ENCODE peak calls at places on chromosomes 5 and 9, in four cellular contexts. One of them, this sample, is unnamed.

GRCh38 chr5:140023611-140024191 is 19.4 kb downstream of the NRG2 start:
- DNase-seq in SK-N-SH: no peak
- DNase-seq in K562: no peak
- DNase-seq in HepG2: no peak
- DNase-seq in this sample: no peak

GRCh38 chr9:78745331-78745730 is 448.4 kb downstream of the PSAT1 start:
- DNase-seq in HepG2: no peak
- DNase-seq in SK-N-SH: no peak
- DNase-seq in K562: no peak
- DNase-seq in this sample: peak; percentile 37

GRCh38 chr9:112570731-112571167 is 84.1 kb downstream of the KIAA1958 start:
- DNase-seq in SK-N-SH: no peak
- DNase-seq in HepG2: peak; percentile 89
- DNase-seq in K562: no peak
- DNase-seq in this sample: no peak

GRCh38 chr5:11037941-11038340 is 276.9 kb upstream of the DAP start:
- DNase-seq in HepG2: no peak
- DNase-seq in K562: no peak
- DNase-seq in SK-N-SH: no peak
- DNase-seq in this sample: no peak

GRCh38 chr9:111386386-111386785 is 56.4 kb upstream of the OR2K2 start:
- DNase-seq in SK-N-SH: no peak
- DNase-seq in K562: no peak
- DNase-seq in HepG2: no peak
- DNase-seq in this sample: no peak

GRCh38 chr5:163444526-163444925 is 7.1 kb downstream of the CCNG1 start:
- DNase-seq in SK-N-SH: no peak
- DNase-seq in HepG2: no peak
- DNase-seq in K562: no peak
- DNase-seq in this sample: no peak

GRCh38 chr5:123875444-123876264 is 363.7 kb downstream of the CSNK1G3 start:
- DNase-seq in HepG2: peak; percentile 52
- DNase-seq in K562: no peak
- DNase-seq in SK-N-SH: no peak
- DNase-seq in this sample: no peak

GRCh38 chr9:116504893-116505480 is 182.1 kb upstream of the TRIM32 start:
- DNase-seq in K562: no peak
- DNase-seq in HepG2: peak; percentile 23
- DNase-seq in SK-N-SH: no peak
- DNase-seq in this sample: no peak

GRCh38 chr9:135663451-135663770 is 302 bp downstream of the LCN9 start:
- DNase-seq in SK-N-SH: peak; percentile 14
- DNase-seq in HepG2: no peak
- DNase-seq in K562: no peak
- DNase-seq in this sample: no peak

GRCh38 chr9:72485821-72486605 is 35.4 kb upstream of the TMC1 start:
- DNase-seq in HepG2: no peak
- DNase-seq in SK-N-SH: no peak
- DNase-seq in K562: no peak
- DNase-seq in this sample: peak; percentile 68

GRCh38 chr9:23630488-23630887 is 195.6 kb downstream of the ELAVL2 start:
- DNase-seq in SK-N-SH: no peak
- DNase-seq in HepG2: no peak
- DNase-seq in K562: no peak
- DNase-seq in this sample: no peak

GRCh38 chr9:5392285-5392684 is 45.4 kb downstream of the PLGRKT start:
- DNase-seq in SK-N-SH: no peak
- DNase-seq in HepG2: no peak
- DNase-seq in K562: no peak
- DNase-seq in this sample: peak; percentile 13

GRCh38 chr5:172403191-172403794 is 51.0 kb downstream of the SH3PXD2B start:
- DNase-seq in K562: no peak
- DNase-seq in HepG2: no peak
- DNase-seq in SK-N-SH: no peak
- DNase-seq in this sample: peak; percentile 67

GRCh38 chr9:121989010-121989409 is 104.1 kb downstream of the TTLL11 start:
- DNase-seq in K562: peak; percentile 20
- DNase-seq in SK-N-SH: no peak
- DNase-seq in HepG2: no peak
- DNase-seq in this sample: peak; percentile 39

GRCh38 chr9:107486674-107487520 is 2.7 kb downstream of the KLF4 start:
- DNase-seq in SK-N-SH: no peak
- DNase-seq in K562: no peak
- DNase-seq in HepG2: no peak
- DNase-seq in this sample: no peak

GRCh38 chr5:134594336-134594735 is 38.3 kb downstream of the SAR1B start:
- DNase-seq in SK-N-SH: no peak
- DNase-seq in K562: no peak
- DNase-seq in HepG2: peak; percentile 59
- DNase-seq in this sample: no peak

GRCh38 chr5:153476767-153477166 is 13.7 kb upstream of the GRIA1 start:
- DNase-seq in K562: no peak
- DNase-seq in HepG2: no peak
- DNase-seq in SK-N-SH: no peak
- DNase-seq in this sample: peak; percentile 92

GRCh38 chr9:114588671-114589526 is 1.3 kb downstream of the ATP6V1G1 start:
- DNase-seq in HepG2: no peak
- DNase-seq in K562: peak; percentile 19
- DNase-seq in SK-N-SH: no peak
- DNase-seq in this sample: peak; percentile 84

GRCh38 chr9:127525426-127526188 is 74.3 kb downstream of the LRSAM1 start:
- DNase-seq in HepG2: peak; percentile 26
- DNase-seq in SK-N-SH: no peak
- DNase-seq in K562: peak; percentile 72
- DNase-seq in this sample: peak; percentile 58

GRCh38 chr9:25513509-25514033 is 164.7 kb downstream of the TUSC1 start:
- DNase-seq in SK-N-SH: no peak
- DNase-seq in K562: no peak
- DNase-seq in HepG2: no peak
- DNase-seq in this sample: no peak

GRCh38 chr9:121326130-121326838 is 43.8 kb downstream of the STOM start:
- DNase-seq in SK-N-SH: no peak
- DNase-seq in HepG2: no peak
- DNase-seq in K562: no peak
- DNase-seq in this sample: peak; percentile 44

DNA sequence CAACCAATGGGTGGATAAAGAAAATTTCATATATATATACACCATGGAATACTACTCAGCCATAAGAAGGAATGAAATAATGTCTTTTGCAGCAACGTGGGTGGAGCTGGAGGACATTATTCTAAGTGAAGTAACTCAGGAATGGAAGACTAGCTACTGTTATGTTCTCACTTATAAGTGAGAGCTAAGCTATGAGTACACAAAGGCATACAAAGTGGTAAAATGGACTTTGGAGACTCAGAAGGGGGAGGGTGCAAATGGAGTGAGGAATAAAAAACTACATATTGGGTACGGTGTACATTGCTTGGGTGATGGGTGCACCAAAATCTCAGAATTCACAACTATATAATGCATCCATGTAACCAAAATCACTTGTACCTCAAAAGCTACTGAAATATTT is 67.2 kb upstream of the RUSC2 start:
- DNase-seq in K562: no peak
- DNase-seq in SK-N-SH: no peak
- DNase-seq in HepG2: peak; percentile 64
- DNase-seq in this sample: no peak
- TF ChIP-seq MXI1 in K562: no peak
- TF ChIP-seq MXI1 in SK-N-SH: no peak
- TF ChIP-seq MXI1 in HepG2: no peak
- TF ChIP-seq MXI1 in this sample: no peak

GRCh38 chr9:136666364-136667216 is 3.9 kb downstream of the EGFL7 start:
- DNase-seq in HepG2: no peak
- DNase-seq in SK-N-SH: no peak
- DNase-seq in K562: no peak
- DNase-seq in this sample: no peak

GRCh38 chr9:136668983-136669790 is 6.5 kb downstream of the EGFL7 start:
- DNase-seq in K562: no peak
- DNase-seq in SK-N-SH: no peak
- DNase-seq in HepG2: no peak
- DNase-seq in this sample: no peak

GRCh38 chr9:136667940-136668760 is 5.4 kb downstream of the EGFL7 start:
- DNase-seq in SK-N-SH: no peak
- DNase-seq in K562: no peak
- DNase-seq in HepG2: no peak
- DNase-seq in this sample: no peak

GRCh38 chr9:136665704-136666363 is 3.1 kb downstream of the EGFL7 start:
- DNase-seq in HepG2: no peak
- DNase-seq in K562: peak; percentile 88
- DNase-seq in SK-N-SH: peak; percentile 95
- DNase-seq in this sample: no peak

DNA sequence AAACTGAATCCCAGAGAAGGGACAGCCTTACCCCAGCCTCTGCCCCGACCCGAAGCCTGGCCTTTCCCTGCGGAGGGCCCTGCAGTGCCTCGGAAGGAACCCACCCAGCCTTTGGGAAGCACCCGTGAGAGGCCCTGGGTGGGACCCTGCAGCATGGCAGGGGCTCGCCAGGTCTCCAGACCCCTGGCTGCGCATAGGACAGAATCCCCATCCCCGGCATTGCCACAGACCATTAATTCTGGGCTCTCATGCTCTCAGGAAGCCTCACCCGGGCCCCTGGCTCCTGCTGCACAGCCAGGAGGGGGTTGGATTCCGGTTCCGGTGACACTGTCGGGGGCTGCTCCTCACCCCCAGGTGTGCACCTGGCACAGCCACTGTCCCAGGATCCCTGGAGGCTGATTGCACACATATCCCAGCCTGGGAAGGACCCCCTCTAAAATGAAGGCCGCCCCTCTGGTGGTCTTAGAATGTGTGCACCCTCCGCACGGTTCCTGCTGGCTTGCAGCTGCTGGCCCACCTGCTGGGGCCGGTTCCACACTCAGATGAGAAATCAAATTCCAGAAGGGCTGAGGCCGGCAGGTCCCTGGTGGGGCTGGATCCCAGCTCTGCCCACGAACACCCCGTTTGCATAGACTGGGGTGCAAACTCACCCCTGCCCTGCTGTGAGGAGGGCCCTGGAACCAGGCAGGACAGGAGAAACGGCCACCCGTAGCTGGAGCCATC is 4.7 kb downstream of the EGFL7 start:
- DNase-seq in K562: no peak
- DNase-seq in SK-N-SH: no peak
- DNase-seq in HepG2: no peak
- DNase-seq in this sample: no peak
- TF ChIP-seq MXI1 in K562: no peak
- TF ChIP-seq MXI1 in SK-N-SH: no peak
- TF ChIP-seq MXI1 in HepG2: no peak
- TF ChIP-seq MXI1 in this sample: no peak

DNA sequence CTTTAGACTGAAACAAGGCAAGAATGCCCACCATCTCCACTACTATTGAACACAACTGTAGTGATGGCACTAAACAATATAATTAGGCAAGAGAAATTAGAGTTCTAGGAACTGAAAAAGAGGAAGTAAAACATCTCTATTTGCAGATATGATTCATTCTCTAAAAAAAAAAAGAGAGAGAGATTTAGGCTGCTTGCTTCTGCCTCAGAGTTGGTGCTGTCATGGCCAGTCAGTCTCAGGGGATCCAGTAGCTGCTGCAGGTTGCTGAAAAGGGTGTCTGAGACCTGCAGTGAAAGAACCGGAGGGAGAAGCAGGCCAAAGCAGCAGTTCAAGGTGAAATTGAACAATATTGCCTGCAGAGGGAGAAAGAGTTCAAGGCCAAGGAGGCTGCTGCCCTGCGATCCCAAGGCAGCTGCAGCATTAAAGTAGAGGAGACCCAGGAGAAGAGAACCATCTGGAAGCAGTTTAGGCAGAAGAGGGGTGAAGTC is 72.5 kb downstream of the AP3B1 start:
- DNase-seq in K562: no peak
- DNase-seq in SK-N-SH: no peak
- DNase-seq in HepG2: no peak
- DNase-seq in this sample: peak; percentile 4
- TF ChIP-seq MXI1 in K562: no peak
- TF ChIP-seq MXI1 in SK-N-SH: no peak
- TF ChIP-seq MXI1 in HepG2: no peak
- TF ChIP-seq MXI1 in this sample: no peak

DNA sequence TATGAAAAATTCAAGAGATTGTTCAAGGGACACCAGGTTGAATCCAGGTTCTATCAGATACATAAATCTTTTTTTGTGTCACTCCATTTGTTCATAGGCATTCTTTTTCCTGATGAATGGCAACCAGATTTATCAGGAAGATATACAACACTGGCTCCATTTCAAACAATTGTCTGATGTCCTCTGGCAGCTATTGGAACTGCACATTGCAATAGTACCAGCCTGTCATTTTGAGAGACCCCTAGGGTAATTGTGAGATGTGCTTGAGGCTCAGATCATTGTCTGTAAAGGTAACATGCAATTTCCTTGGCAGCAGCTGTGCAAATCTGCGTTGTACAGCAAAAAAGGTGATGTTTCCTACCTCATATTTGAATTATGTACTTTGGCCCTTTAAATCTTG is 25.9 kb downstream of the KCTD16 start:
- DNase-seq in HepG2: no peak
- DNase-seq in SK-N-SH: peak; percentile 25
- DNase-seq in K562: no peak
- DNase-seq in this sample: no peak
- TF ChIP-seq MXI1 in HepG2: no peak
- TF ChIP-seq MXI1 in SK-N-SH: no peak
- TF ChIP-seq MXI1 in K562: no peak
- TF ChIP-seq MXI1 in this sample: no peak

DNA sequence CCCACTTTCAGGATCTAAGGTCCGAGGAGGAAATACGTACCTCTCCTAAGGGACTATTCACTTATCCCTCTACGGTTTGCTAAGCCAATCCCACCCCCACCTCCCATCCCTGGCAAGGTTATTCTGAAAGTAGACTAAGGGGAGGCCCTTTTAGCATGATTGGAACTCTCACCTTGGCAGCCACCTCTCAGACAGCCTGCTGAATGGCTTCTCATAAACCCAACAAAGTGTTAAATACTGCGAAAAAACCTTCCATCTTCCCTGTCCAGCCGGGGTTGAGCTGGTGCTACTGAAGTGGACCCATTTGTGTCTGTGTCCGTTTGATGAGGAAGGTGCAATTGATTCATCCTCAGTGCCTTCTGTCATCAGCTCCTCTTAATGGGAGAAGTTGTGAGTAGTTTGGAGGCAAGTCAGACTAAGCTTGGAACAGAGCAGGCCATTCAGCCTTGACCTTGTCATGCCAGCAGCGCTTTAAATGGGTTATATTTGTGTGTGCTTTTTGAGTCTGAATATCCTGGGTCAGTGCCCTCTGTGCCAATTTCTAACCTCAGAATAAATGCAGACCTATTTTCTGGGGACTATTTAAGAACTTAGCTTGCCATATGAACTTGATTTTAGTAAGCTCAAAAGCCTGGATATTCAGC is 476.3 kb upstream of the ZNF608 start:
- DNase-seq in SK-N-SH: no peak
- DNase-seq in K562: no peak
- DNase-seq in HepG2: no peak
- DNase-seq in this sample: no peak
- TF ChIP-seq MXI1 in SK-N-SH: no peak
- TF ChIP-seq MXI1 in K562: no peak
- TF ChIP-seq MXI1 in HepG2: no peak
- TF ChIP-seq MXI1 in this sample: no peak